ENCODE peak calls at places on chromosome 14, in eight cellular contexts. U is MM.1S; B is esophagus squamous epithelium; V is CD4-positive, alpha-beta memory T cell; E is breast epithelium; A is AG10803; Z is H7; T is mesendoderm. H is an unnamed sample.

GRCh38 chr14:60643443-60644402 is 5.6 kb downstream of the SIX1 start:
- DNase-seq in U (no peak), B (no peak), V (no peak), E (no peak), A (peak), Z (peak), T (peak), H (no peak)

GRCh38 chr14:68977741-68978549 is 1.2 kb downstream of the ACTN1 start:
- DNase-seq in U (no peak), B (no peak), V (peak), E (peak), A (peak), Z (peak), T (peak), H (peak)

GRCh38 chr14:75011356-75012097 is 8.8 kb downstream of the EIF2B2 start:
- DNase-seq in U (no peak), B (no peak), V (no peak), E (no peak), A (peak), Z (no peak), T (no peak), H (no peak)

GRCh38 chr14:35213869-35214387 is 78.3 kb upstream of the PSMA6 start:
- DNase-seq in U (no peak), B (no peak), V (no peak), E (no peak), A (peak), Z (no peak), T (no peak), H (no peak)

GRCh38 chr14:51139221-51139681 is 44.3 kb upstream of the TRIM9 start:
- DNase-seq in U (no peak), B (no peak), V (no peak), E (no peak), A (peak), Z (no peak), T (no peak), H (no peak)

GRCh38 chr14:104928391-104929133 is 3.9 kb downstream of the PLD4 start:
- DNase-seq in U (no peak), B (no peak), V (no peak), E (no peak), A (no peak), Z (no peak), T (no peak), H (no peak)

GRCh38 chr14:60196291-60196690 is 31.1 kb upstream of the DHRS7 start:
- DNase-seq in U (no peak), B (no peak), V (no peak), E (no peak), A (no peak), Z (no peak), T (no peak), H (peak)

GRCh38 chr14:88379706-88380343 is 5.6 kb upstream of the SPATA7 start:
- DNase-seq in U (no peak), B (no peak), V (no peak), E (no peak), A (no peak), Z (no peak), T (peak), H (no peak)

GRCh38 chr14:99554757-99555531 is 49.1 kb downstream of the CCDC85C start:
- DNase-seq in U (no peak), B (no peak), V (no peak), E (peak), A (no peak), Z (no peak), T (no peak), H (no peak)

GRCh38 chr14:103199141-103199540 is 75.9 kb downstream of the TNFAIP2 start:
- DNase-seq in U (no peak), B (no peak), V (no peak), E (no peak), A (peak), Z (no peak), T (no peak), H (no peak)

DNA sequence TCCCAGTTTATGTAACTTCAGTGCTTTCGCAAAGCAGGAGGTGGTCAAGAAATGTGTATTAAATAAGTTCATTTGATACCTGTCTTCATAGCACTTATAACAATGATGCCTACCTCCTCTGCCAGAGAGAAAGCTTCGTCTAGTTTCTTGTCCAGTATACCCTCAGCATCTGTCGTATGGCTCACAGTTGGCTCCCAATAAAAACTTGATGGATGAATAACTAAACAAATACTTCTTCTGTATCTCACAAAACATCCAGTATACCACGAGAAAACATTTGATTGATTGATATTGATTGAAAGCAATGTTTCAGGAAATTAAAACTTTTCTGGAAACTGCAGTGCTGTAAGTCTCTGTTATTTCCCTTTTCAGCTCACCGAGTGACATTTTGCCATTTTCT is 26.9 kb upstream of the PTGDR start:
- DNase-seq in U (no peak), B (no peak), V (no peak), E (no peak), A (no peak), Z (no peak), T (no peak), H (no peak)
- H3K4me3 ChIP-seq in U (no peak), B (no peak), V (no peak), E (no peak), A (no peak), Z (no peak), T (no peak), H (no peak)

GRCh38 chr14:70810621-70811020 is 1.3 kb upstream of the MAP3K9 start:
- DNase-seq in U (no peak), B (no peak), V (no peak), E (no peak), A (no peak), Z (no peak), T (no peak), H (no peak)
- H3K4me3 ChIP-seq in U (no peak), B (peak), V (no peak), E (no peak), A (no peak), Z (peak), T (peak), H (no peak)

GRCh38 chr14:61750708-61751474 is 11.3 kb upstream of the SNAPC1 start:
- DNase-seq in U (peak), B (peak), V (peak), E (peak), A (peak), Z (peak), T (peak), H (peak)
- H3K4me3 ChIP-seq in U (peak), B (peak), V (peak), E (peak), A (peak), Z (peak), T (peak), H (peak)

GRCh38 chr14:66507181-66507721 is 696 bp upstream of the GPHN start:
- DNase-seq in U (no peak), B (no peak), V (no peak), E (no peak), A (no peak), Z (no peak), T (no peak), H (peak)
- H3K4me3 ChIP-seq in U (peak), B (peak), V (peak), E (peak), A (peak), Z (peak), T (peak), H (peak)

GRCh38 chr14:22493143-22493542 is 95.9 kb downstream of the DAD1 start:
- DNase-seq in U (no peak), B (no peak), V (no peak), E (no peak), A (no peak), Z (no peak), T (no peak), H (no peak)

GRCh38 chr14:22494486-22495135 is 94.4 kb downstream of the DAD1 start:
- DNase-seq in U (no peak), B (no peak), V (no peak), E (no peak), A (no peak), Z (peak), T (no peak), H (peak)

GRCh38 chr14:22492601-22493000 is 96.4 kb downstream of the DAD1 start:
- DNase-seq in U (no peak), B (no peak), V (no peak), E (no peak), A (no peak), Z (no peak), T (no peak), H (no peak)

GRCh38 chr14:22491683-22492483 is 97.1 kb downstream of the DAD1 start:
- DNase-seq in U (no peak), B (no peak), V (no peak), E (no peak), A (no peak), Z (no peak), T (no peak), H (no peak)

GRCh38 chr14:22493753-22494152 is 95.3 kb downstream of the DAD1 start:
- DNase-seq in U (no peak), B (no peak), V (no peak), E (no peak), A (no peak), Z (no peak), T (no peak), H (no peak)
- H3K4me3 ChIP-seq in U (no peak), B (no peak), V (peak), E (no peak), A (no peak), Z (no peak), T (no peak), H (peak)

GRCh38 chr14:76336876-76337275 is 39.1 kb upstream of the ESRRB start:
- DNase-seq in U (no peak), B (no peak), V (no peak), E (no peak), A (no peak), Z (no peak), T (no peak), H (no peak)

GRCh38 chr14:76329951-76330350 is 46.0 kb upstream of the ESRRB start:
- DNase-seq in U (no peak), B (no peak), V (no peak), E (no peak), A (no peak), Z (no peak), T (no peak), H (no peak)

GRCh38 chr14:76330411-76331327 is 45.3 kb upstream of the ESRRB start:
- DNase-seq in U (no peak), B (no peak), V (no peak), E (no peak), A (no peak), Z (peak), T (peak), H (no peak)

GRCh38 chr14:76331328-76332011 is 44.5 kb upstream of the ESRRB start:
- DNase-seq in U (no peak), B (no peak), V (no peak), E (no peak), A (no peak), Z (no peak), T (no peak), H (no peak)

GRCh38 chr14:76333664-76334063 is 42.3 kb upstream of the ESRRB start:
- DNase-seq in U (no peak), B (no peak), V (no peak), E (no peak), A (no peak), Z (no peak), T (no peak), H (no peak)
- H3K4me3 ChIP-seq in U (no peak), B (no peak), V (no peak), E (no peak), A (no peak), Z (no peak), T (no peak), H (no peak)

GRCh38 chr14:36659010-36659821 is 2.4 kb upstream of the PAX9 start:
- DNase-seq in U (no peak), B (no peak), V (no peak), E (no peak), A (no peak), Z (peak), T (no peak), H (no peak)
- H3K4me3 ChIP-seq in U (no peak), B (peak), V (no peak), E (no peak), A (no peak), Z (no peak), T (no peak), H (no peak)